ENCODE peak calls at places on chromosomes 2 and 18, in seven cellular contexts. Y is choroid plexus epithelial cell, D is GM20000, N is pancreas, R is AG09309, E is mammary epithelial cell, I is fibroblast of lung. M is an unnamed sample.

GRCh38 chr18:77098033-77098432 is 34.5 kb downstream of the MBP start:
- DNase-seq in I (peak), N (no peak), Y (peak), D (no peak), E (peak), R (no peak), M (no peak)

GRCh38 chr18:37537868-37538525 is 27.6 kb downstream of the CELF4 start:
- DNase-seq in I (peak), E (peak), Y (peak), R (peak), D (peak), N (peak), M (no peak)

GRCh38 chr2:158489366-158490112 is 32.8 kb downstream of the PKP4 start:
- DNase-seq in D (no peak), N (no peak), R (no peak), I (no peak), E (no peak), Y (no peak), M (no peak)

GRCh38 chr2:84424152-84424551 is 34.9 kb downstream of the SUCLG1 start:
- DNase-seq in E (no peak), R (no peak), Y (peak), N (no peak), D (no peak), I (no peak), M (no peak)

GRCh38 chr2:74441690-74442482 is at the start of gene RTKN:
- DNase-seq in E (peak), R (no peak), N (peak), I (no peak), Y (no peak), D (peak), M (peak)

GRCh38 chr2:198499539-198499938 is 695.1 kb downstream of the PLCL1 start:
- DNase-seq in D (no peak), I (peak), R (peak), Y (no peak), N (no peak), E (no peak), M (no peak)

GRCh38 chr2:241937297-241937696 is 67.8 kb downstream of the RTP5 start:
- DNase-seq in R (no peak), N (no peak), Y (no peak), E (no peak), I (no peak), D (no peak), M (no peak)

GRCh38 chr2:148812306-148812705 is 62.7 kb upstream of the KIF5C start:
- DNase-seq in R (peak), N (no peak), I (peak), E (peak), D (no peak), Y (peak), M (no peak)

GRCh38 chr2:10373931-10374330 is 71.2 kb downstream of the HPCAL1 start:
- DNase-seq in Y (no peak), E (no peak), R (no peak), N (no peak), D (no peak), I (no peak), M (no peak)

GRCh38 chr2:165015052-165015642 is 59.8 kb upstream of the SLC38A11 start:
- DNase-seq in R (no peak), D (peak), N (peak), E (peak), I (peak), Y (peak), M (peak)

GRCh38 chr2:156320491-156320896 is 12.0 kb downstream of the NR4A2 start:
- DNase-seq in E (no peak), Y (peak), D (no peak), R (no peak), I (peak), N (peak), M (no peak)

GRCh38 chr18:59906203-59906602 is 6.4 kb downstream of the PMAIP1 start:
- DNase-seq in N (no peak), Y (peak), D (no peak), E (no peak), I (no peak), R (no peak), M (no peak)

GRCh38 chr2:224311226-224311625 is 90.7 kb downstream of the FAM124B start:
- DNase-seq in E (no peak), D (no peak), I (peak), Y (no peak), R (no peak), N (no peak), M (no peak)

GRCh38 chr2:10410001-10410671 is 38.0 kb downstream of the ODC1 start:
- DNase-seq in D (peak), Y (no peak), R (no peak), I (peak), N (no peak), E (no peak), M (no peak)

GRCh38 chr2:63056309-63057065 is 5.9 kb downstream of the OTX1 start:
- DNase-seq in R (no peak), N (no peak), I (no peak), E (no peak), D (peak), Y (no peak), M (no peak)

GRCh38 chr2:204749319-204749718 is 204.0 kb downstream of the PARD3B start:
- DNase-seq in I (peak), R (peak), E (peak), D (no peak), Y (peak), N (no peak), M (no peak)

DNA sequence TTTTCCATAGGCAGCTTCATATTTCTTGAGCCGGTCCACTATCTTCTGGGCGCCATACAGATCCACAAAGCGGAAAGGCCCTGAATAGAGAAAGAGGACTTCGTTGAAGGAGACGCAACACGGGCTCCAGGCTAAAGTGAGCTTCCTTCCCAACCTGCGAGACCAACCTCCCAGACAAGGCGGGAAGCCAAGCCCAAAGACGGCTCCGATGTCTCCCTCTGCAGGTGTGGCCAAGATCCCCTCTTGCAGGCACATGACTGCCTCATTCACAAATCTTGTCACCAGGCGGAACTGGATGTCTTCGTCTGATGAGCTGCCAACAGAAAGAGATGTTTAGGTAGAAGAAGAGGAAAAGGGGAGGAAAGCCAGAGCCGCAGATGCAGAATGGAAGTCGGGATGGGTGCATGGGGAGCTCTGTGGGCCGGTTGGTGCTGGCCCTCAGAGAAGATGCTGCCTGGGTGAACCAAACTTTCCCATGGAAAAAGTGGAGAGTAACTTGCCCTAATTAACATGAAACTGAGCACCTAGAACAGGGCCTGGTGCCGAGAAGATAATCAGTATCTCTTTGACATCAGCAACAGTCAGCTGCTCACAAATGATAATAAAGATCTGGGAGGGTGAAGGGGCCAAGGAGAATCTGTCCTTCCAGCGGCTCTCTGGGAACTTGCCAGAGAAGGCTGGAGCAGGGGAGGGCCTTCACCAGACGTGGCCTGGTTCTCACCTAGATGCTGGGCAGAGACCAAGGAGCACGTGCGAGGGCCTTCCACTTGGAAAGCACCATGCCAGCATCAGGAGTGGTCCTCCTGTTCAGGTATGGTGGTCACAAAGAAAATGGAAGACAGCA is 18.6 kb downstream of the GAREM2 start:
- DNase-seq in R (no peak), I (no peak), Y (no peak), D (no peak), N (no peak), E (no peak), M (no peak)
- TF ChIP-seq CTCF in R (no peak), I (no peak), Y (no peak), D (no peak), N (no peak), E (no peak), M (no peak)

GRCh38 chr2:121002597-121002996 is 266.9 kb downstream of the GLI2 start:
- DNase-seq in D (no peak), Y (no peak), N (no peak), E (no peak), R (no peak), I (no peak), M (no peak)
- TF ChIP-seq CTCF in D (no peak), Y (no peak), N (no peak), E (no peak), R (no peak), I (no peak), M (no peak)

DNA sequence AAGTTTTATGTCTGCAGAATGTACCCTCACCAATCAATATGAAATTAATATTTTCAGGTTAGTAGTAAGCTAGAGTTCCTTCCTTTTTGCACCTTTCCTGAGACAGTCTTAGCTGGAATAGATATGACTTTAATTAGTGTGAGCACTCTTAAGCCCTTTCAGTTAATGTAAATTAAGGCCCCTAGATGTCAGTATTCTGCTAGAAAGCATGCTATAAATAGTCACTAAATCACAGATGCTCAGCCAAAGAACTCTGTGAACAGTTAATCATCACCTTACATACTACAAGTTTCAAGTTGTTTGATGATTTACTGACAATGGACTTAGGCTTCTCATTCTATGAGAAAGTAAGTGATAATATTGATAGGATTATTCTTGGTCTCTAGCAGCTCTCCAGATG is 413.7 kb downstream of the PTH2R start:
- DNase-seq in I (peak), N (no peak), R (no peak), E (peak), Y (peak), D (no peak), M (peak)
- TF ChIP-seq CTCF in I (no peak), N (peak), R (no peak), E (peak), Y (no peak), D (peak), M (peak)

GRCh38 chr2:33126973-33127372 is 180.2 kb downstream of the LTBP1 start:
- DNase-seq in E (peak), D (no peak), Y (peak), I (peak), N (no peak), R (no peak), M (peak)
- TF ChIP-seq CTCF in E (no peak), D (no peak), Y (no peak), I (no peak), N (no peak), R (no peak), M (no peak)

GRCh38 chr2:179340678-179341077 is 76.0 kb upstream of the SESTD1 start:
- DNase-seq in I (no peak), Y (peak), D (no peak), R (peak), N (no peak), E (peak), M (peak)
- TF ChIP-seq CTCF in I (peak), Y (peak), D (no peak), R (no peak), N (no peak), E (peak), M (peak)

DNA sequence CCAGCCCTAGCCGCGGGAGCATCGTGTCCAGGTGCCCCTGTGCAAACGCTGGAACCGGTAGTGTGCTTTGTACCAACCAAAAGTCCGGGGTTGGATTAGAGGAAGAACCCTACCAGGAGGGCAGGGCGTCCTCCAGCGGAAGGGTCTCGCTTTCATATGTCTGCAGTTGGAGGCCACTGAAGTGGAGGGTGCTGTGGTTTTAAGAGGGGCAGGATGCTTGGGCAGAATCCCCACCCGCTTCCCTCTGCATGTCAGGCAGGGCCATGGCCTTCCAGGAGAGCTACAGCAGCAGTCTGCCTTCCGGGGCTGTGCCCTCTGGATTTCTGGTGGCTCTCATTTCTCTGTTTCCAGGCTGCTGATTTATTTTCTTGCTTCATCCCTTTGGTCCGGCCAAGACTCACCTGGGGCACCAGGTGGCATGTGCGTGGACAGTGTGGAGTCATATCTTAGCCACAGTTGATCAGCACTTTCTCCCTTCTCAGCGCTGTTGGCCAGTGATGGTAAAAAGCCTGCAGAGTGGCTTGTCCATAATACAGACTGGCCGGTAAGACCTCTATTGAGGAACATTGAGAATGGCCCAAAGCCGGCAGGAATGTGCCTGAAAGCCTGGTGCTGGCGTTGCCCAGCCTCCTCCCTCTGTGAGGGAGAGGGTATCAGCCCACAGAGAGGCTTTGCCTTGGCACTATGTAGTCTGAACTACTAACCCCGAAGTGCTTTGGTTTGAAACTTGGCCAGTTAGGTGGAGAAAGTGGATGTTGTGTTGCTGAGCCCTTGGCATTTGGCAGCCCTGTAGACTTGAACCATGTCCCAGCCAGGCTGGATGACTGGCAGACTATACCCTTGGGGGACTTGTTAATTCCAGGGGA is 1.8 kb downstream of the AGAP1 start:
- DNase-seq in Y (no peak), R (no peak), N (no peak), I (no peak), E (peak), D (peak), M (no peak)
- TF ChIP-seq CTCF in Y (no peak), R (no peak), N (no peak), I (no peak), E (peak), D (no peak), M (peak)

GRCh38 chr2:216765810-216766259 is 70.5 kb upstream of the IGFBP5 start:
- DNase-seq in E (no peak), D (no peak), R (no peak), N (no peak), I (no peak), Y (no peak), M (no peak)

GRCh38 chr2:216770050-216770449 is 74.7 kb upstream of the IGFBP5 start:
- DNase-seq in Y (no peak), R (no peak), N (no peak), I (no peak), E (no peak), D (no peak), M (no peak)

GRCh38 chr2:216774180-216774579 is 78.8 kb upstream of the IGFBP5 start:
- DNase-seq in N (no peak), D (no peak), E (no peak), R (peak), I (peak), Y (no peak), M (no peak)

GRCh38 chr2:216773072-216773471 is 77.7 kb upstream of the IGFBP5 start:
- DNase-seq in D (no peak), Y (no peak), N (peak), I (no peak), R (no peak), E (no peak), M (no peak)

DNA sequence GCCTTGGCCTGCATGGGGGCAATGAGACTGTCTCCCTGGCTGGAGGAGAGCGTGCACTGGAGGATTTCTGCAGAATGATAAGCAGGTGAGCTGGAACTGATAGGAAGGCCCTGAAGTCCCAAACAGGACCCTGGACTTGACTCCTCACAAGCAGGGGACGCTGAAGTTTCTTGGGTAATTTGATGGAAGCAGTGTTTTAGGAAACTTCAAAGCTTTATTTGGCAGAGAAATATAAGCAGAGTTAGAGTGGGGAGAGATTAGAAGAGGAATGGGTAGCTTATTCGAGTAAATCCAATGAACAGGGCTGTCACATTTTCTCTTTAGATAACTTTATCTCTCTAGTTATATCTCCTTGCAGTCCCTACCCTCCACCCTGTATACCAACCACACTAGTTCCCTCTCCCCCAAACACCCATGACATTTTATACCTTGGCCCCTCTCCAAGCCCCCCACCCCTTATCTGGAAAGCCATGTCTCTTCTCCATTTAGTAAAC is 73.6 kb upstream of the IGFBP5 start:
- DNase-seq in D (no peak), N (no peak), Y (no peak), E (no peak), R (peak), I (no peak), M (no peak)
- TF ChIP-seq CTCF in D (no peak), N (no peak), Y (no peak), E (no peak), R (peak), I (no peak), M (no peak)

DNA sequence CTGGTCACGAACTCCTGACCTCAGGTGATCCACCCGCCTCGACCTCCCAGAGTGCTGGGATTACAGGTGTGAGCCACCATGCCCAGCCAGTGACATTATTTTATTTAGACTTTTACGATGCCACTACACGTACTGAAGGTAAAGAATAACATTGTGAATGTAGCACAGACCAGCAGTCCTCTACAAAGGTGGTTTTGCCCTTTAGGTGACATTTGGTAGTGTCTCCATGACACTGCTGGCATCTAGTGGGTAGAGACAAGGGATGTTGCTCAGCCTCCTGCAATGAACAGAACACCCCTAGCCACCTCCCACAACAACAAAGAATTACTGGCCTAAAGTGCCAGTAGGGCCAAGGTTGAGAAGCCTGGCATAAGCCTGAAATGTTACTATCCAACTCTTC is 69.5 kb downstream of the MYOM1 start:
- DNase-seq in D (no peak), N (no peak), R (no peak), E (no peak), Y (no peak), I (no peak), M (no peak)
- TF ChIP-seq CTCF in D (no peak), N (no peak), R (no peak), E (no peak), Y (no peak), I (no peak), M (peak)